ENCODE peak calls at places on chromosomes 11 and 22, in ten cellular contexts. H is stimulated activated CD8-positive, alpha-beta memory T cell treated with anti-CD3 and anti-CD28 coated beads, Interleukin-4, amount 100 ng/mL, for 4 hours; J is skeletal muscle cell; C is stimulated activated effector memory CD8-positive, alpha-beta T cell treated with anti-CD3 and anti-CD28 coated beads, Interleukin-12 subunit alpha, Interleukin-12 subunit beta, amount 100 ng/mL, for 72 hours; G is LNCaP clone FGC; B is activated T-cell treated with anti-CD3 and anti-CD28 coated beads for 48 hours; K is foreskin keratinocyte; D is GDM1; N is islet precursor cell; Y is AG08396. F is an unnamed sample.

GRCh38 chr11:101470414-101470813 is 113.4 kb downstream of the TRPC6 start:
- DNase-seq in H (no peak), J (no peak), C (no peak), G (no peak), B (no peak), K (peak; percentile 84), D (no peak), N (no peak), Y (peak; percentile 5), F (no peak)

GRCh38 chr11:12499071-12499470 is 121.7 kb downstream of the PARVA start:
- DNase-seq in H (no peak), J (no peak), C (no peak), G (no peak), B (no peak), K (no peak), D (no peak), N (peak; percentile 68), Y (no peak), F (no peak)

GRCh38 chr11:62088331-62088933 is 35.4 kb upstream of the INCENP start:
- DNase-seq in H (no peak), J (no peak), C (no peak), G (no peak), B (no peak), K (peak; percentile 10), D (no peak), N (no peak), Y (no peak), F (no peak)

GRCh38 chr22:27877501-27877900 is 41.6 kb downstream of the PITPNB start:
- DNase-seq in H (no peak), J (no peak), C (no peak), G (no peak), B (no peak), K (no peak), D (no peak), N (no peak), Y (no peak), F (no peak)

GRCh38 chr11:95443386-95443785 is 212.4 kb upstream of the SESN3 start:
- DNase-seq in H (no peak), J (no peak), C (no peak), G (no peak), B (peak; percentile 5), K (no peak), D (no peak), N (no peak), Y (no peak), F (no peak)

GRCh38 chr11:118382954-118383353 is 18.5 kb upstream of the ATP5MG start:
- DNase-seq in H (no peak), J (no peak), C (no peak), G (no peak), B (no peak), K (no peak), D (no peak), N (no peak), Y (no peak), F (no peak)

GRCh38 chr11:118152020-118152551 is 537 bp downstream of the SCN4B start:
- DNase-seq in H (no peak), J (no peak), C (no peak), G (no peak), B (no peak), K (no peak), D (no peak), N (no peak), Y (no peak), F (no peak)

GRCh38 chr11:44380009-44380313 is 70.0 kb upstream of the ALX4 start:
- DNase-seq in H (no peak), J (no peak), C (no peak), G (no peak), B (no peak), K (no peak), D (no peak), N (no peak), Y (no peak), F (no peak)

GRCh38 chr22:39220897-39221850 is 23.6 kb downstream of the PDGFB start:
- DNase-seq in H (no peak), J (no peak), C (no peak), G (no peak), B (no peak), K (peak; percentile 81), D (no peak), N (peak; percentile 32), Y (peak; percentile 51), F (peak; percentile 64)

GRCh38 chr11:77580712-77581337 is 8.9 kb upstream of the AQP11 start:
- DNase-seq in H (no peak), J (no peak), C (no peak), G (no peak), B (no peak), K (peak; percentile 25), D (no peak), N (no peak), Y (no peak), F (peak; percentile 38)

GRCh38 chr11:70621241-70621640 is 222.9 kb downstream of the CTTN start:
- DNase-seq in H (no peak), J (no peak), C (no peak), G (no peak), B (no peak), K (no peak), D (no peak), N (no peak), Y (no peak), F (no peak)

GRCh38 chr22:29145321-29146072 is 60.2 kb upstream of the EMID1 start:
- DNase-seq in H (no peak), J (no peak), C (no peak), G (no peak), B (no peak), K (no peak), D (no peak), N (no peak), Y (no peak), F (no peak)

GRCh38 chr11:30000986-30001385 is 15.8 kb downstream of the KCNA4 start:
- DNase-seq in H (no peak), J (no peak), C (no peak), G (peak; percentile 39), B (no peak), K (no peak), D (no peak), N (no peak), Y (no peak), F (no peak)

GRCh38 chr11:80855975-80856524 is 1415.2 kb upstream of the TENM4 start:
- DNase-seq in H (no peak), J (peak; percentile 7), C (no peak), G (no peak), B (no peak), K (peak; percentile 61), D (no peak), N (no peak), Y (peak; percentile 2), F (peak; percentile 48)

GRCh38 chr22:44920183-44920582 is 89.6 kb downstream of the PHF21B start:
- DNase-seq in H (no peak), J (no peak), C (no peak), G (no peak), B (no peak), K (no peak), D (no peak), N (peak; percentile 37), Y (no peak), F (no peak)

GRCh38 chr22:22006596-22006990 is 24.0 kb upstream of the TOP3B start:
- DNase-seq in H (no peak), J (no peak), C (no peak), G (no peak), B (no peak), K (no peak), D (no peak), N (no peak), Y (no peak), F (no peak)

GRCh38 chr11:2892215-2893020 is 6.8 kb upstream of the CDKN1C start:
- DNase-seq in H (peak; percentile 32), J (no peak), C (peak; percentile 85), G (no peak), B (peak; percentile 59), K (peak; percentile 49), D (peak; percentile 91), N (peak; percentile 81), Y (peak; percentile 87), F (peak; percentile 38)

GRCh38 chr11:126949066-126949945 is 51.3 kb downstream of the KIRREL3 start:
- DNase-seq in H (no peak), J (no peak), C (no peak), G (no peak), B (no peak), K (no peak), D (no peak), N (no peak), Y (peak; percentile 45), F (peak; percentile 22)

GRCh38 chr11:116654526-116654925 is 118.3 kb downstream of the BUD13 start:
- DNase-seq in H (no peak), J (no peak), C (peak; percentile 23), G (no peak), B (no peak), K (no peak), D (no peak), N (peak; percentile 10), Y (no peak), F (no peak)

GRCh38 chr22:31829505-31829904 is 75.7 kb downstream of the DEPDC5 start:
- DNase-seq in H (peak; percentile 1), J (peak; percentile 58), C (peak; percentile 79), G (no peak), B (peak; percentile 41), K (peak; percentile 92), D (no peak), N (no peak), Y (peak; percentile 82), F (peak; percentile 89)

GRCh38 chr11:131614514-131615085 is 244.2 kb downstream of the NTM start:
- DNase-seq in H (no peak), J (peak; percentile 55), C (no peak), G (no peak), B (no peak), K (no peak), D (no peak), N (peak; percentile 40), Y (no peak), F (no peak)

GRCh38 chr22:43381693-43382092 is 30.1 kb upstream of the MPPED1 start:
- DNase-seq in H (no peak), J (no peak), C (no peak), G (no peak), B (no peak), K (no peak), D (peak; percentile 47), N (peak; percentile 37), Y (no peak), F (no peak)

GRCh38 chr11:46649180-46649738 is 31.9 kb downstream of the ATG13 start:
- DNase-seq in H (no peak), J (peak; percentile 98), C (no peak), G (peak; percentile 50), B (no peak), K (peak; percentile 83), D (no peak), N (peak; percentile 67), Y (peak; percentile 77), F (peak; percentile 96)

GRCh38 chr11:63922673-63923192 is 5.8 kb upstream of the RCOR2 start:
- DNase-seq in H (no peak), J (no peak), C (no peak), G (no peak), B (no peak), K (no peak), D (no peak), N (no peak), Y (no peak), F (no peak)

GRCh38 chr22:19641983-19642451 is 72.3 kb upstream of the SEPTIN5 start:
- DNase-seq in H (no peak), J (no peak), C (no peak), G (no peak), B (no peak), K (no peak), D (no peak), N (peak; percentile 43), Y (no peak), F (no peak)

GRCh38 chr22:20448630-20449029 is 11.0 kb upstream of the SCARF2 start:
- DNase-seq in H (no peak), J (no peak), C (no peak), G (no peak), B (no peak), K (no peak), D (no peak), N (no peak), Y (peak; percentile 38), F (no peak)

GRCh38 chr22:35517769-35518530 is 22.7 kb upstream of the RASD2 start:
- DNase-seq in H (no peak), J (no peak), C (no peak), G (no peak), B (no peak), K (no peak), D (no peak), N (no peak), Y (no peak), F (no peak)

GRCh38 chr11:2432171-2432621 is 12.1 kb downstream of the TRPM5 start:
- DNase-seq in H (no peak), J (no peak), C (no peak), G (no peak), B (no peak), K (no peak), D (no peak), N (no peak), Y (no peak), F (no peak)